ENCODE peak calls at places on chromosomes 13 and 19, in five cellular contexts. L is stimulated activated CD4-positive, alpha-beta T cell treated with anti-CD3 and anti-CD28 coated beads, Interleukin-1b, Interleukin-23, amount 100 ng/mL, for 24 hours; I is stimulated activated naive CD8-positive, alpha-beta T cell treated with anti-CD3 and anti-CD28 coated beads, Interleukin-15, Interleukin-2, amounts not matched to agents 100 U/mL and 50 U/mL, for 24 hours; M is NCI-H226; D is GM10248. Q is an unnamed sample.
A peak's percentile ranks its signal among the peaks of the same experiment; 100 is the strongest.

GRCh38 chr19:44770550-44771257 is 7.0 kb upstream of the CBLC start:
- DNase-seq in L (peak; percentile 97), I (peak; percentile 97), M (peak; percentile 83), D (peak; percentile 99), Q (peak; percentile 87)

GRCh38 chr19:55058781-55059610 is 4.0 kb downstream of the RDH13 start:
- DNase-seq in L (no peak), I (no peak), M (no peak), D (no peak), Q (no peak)

GRCh38 chr19:8036438-8037099 is 16.0 kb upstream of the CCL25 start:
- DNase-seq in L (no peak), I (no peak), M (no peak), D (no peak), Q (no peak)

GRCh38 chr19:4369888-4370260 is 26.5 kb downstream of the MPND start:
- DNase-seq in L (peak; percentile 53), I (peak; percentile 87), M (no peak), D (peak; percentile 71), Q (no peak)

GRCh38 chr19:35628565-35629331 is at the start of gene RBM42:
- DNase-seq in L (peak; percentile 92), I (peak; percentile 98), M (peak; percentile 99), D (peak; percentile 99), Q (peak; percentile 98)

GRCh38 chr19:40800339-40800996 is 1.5 kb downstream of the EGLN2 start:
- DNase-seq in L (no peak), I (no peak), M (no peak), D (no peak), Q (no peak)

GRCh38 chr19:46009530-46010510 is 13.0 kb downstream of the PGLYRP1 start:
- DNase-seq in L (peak; percentile 56), I (peak; percentile 72), M (peak; percentile 43), D (peak; percentile 75), Q (peak; percentile 37)

GRCh38 chr19:10518444-10519361 is 1.5 kb upstream of the S1PR5 start:
- DNase-seq in L (no peak), I (no peak), M (no peak), D (no peak), Q (no peak)

GRCh38 chr13:51588406-51588949 is 4.2 kb downstream of the WDFY2 start:
- DNase-seq in L (no peak), I (no peak), M (no peak), D (no peak), Q (no peak)

GRCh38 chr13:44012910-44013309 is 133.2 kb downstream of the LACC1 start:
- DNase-seq in L (no peak), I (no peak), M (peak; percentile 19), D (no peak), Q (peak; percentile 77)

GRCh38 chr19:55692681-55693081 is 17.7 kb downstream of the EPN1 start:
- DNase-seq in L (no peak), I (no peak), M (no peak), D (no peak), Q (no peak)

GRCh38 chr19:47778954-47779351 is 450 bp downstream of the SELENOW start:
- DNase-seq in L (no peak), I (peak; percentile 15), M (no peak), D (no peak), Q (no peak)

GRCh38 chr19:47430041-47430802 is 10.9 kb upstream of the MEIS3 start:
- DNase-seq in L (no peak), I (peak; percentile 48), M (no peak), D (no peak), Q (peak; percentile 32)

GRCh38 chr13:58869566-58869965 is 1238.0 kb downstream of the PCDH17 start:
- DNase-seq in L (no peak), I (no peak), M (no peak), D (no peak), Q (no peak)

GRCh38 chr19:6530385-6531162 is at the start of gene TNFSF9:
- DNase-seq in L (peak; percentile 85), I (peak; percentile 92), M (peak; percentile 80), D (peak; percentile 85), Q (peak; percentile 68)

GRCh38 chr19:29483944-29484581 is 41.7 kb upstream of the VSTM2B start:
- DNase-seq in L (no peak), I (no peak), M (no peak), D (peak; percentile 2), Q (no peak)

GRCh38 chr19:5665781-5666513 is 14.4 kb downstream of the MICOS13 start:
- DNase-seq in L (no peak), I (no peak), M (no peak), D (no peak), Q (peak; percentile 49)

GRCh38 chr13:31768351-31768750 is 29.0 kb downstream of the RXFP2 start:
- DNase-seq in L (no peak), I (no peak), M (no peak), D (no peak), Q (no peak)

GRCh38 chr13:98782654-98783053 is 30.2 kb upstream of the SLC15A1 start:
- DNase-seq in L (no peak), I (no peak), M (peak; percentile 84), D (no peak), Q (peak; percentile 34)